ENCODE peak calls at places on chromosomes 2 and 18, in ten cellular contexts. One of them, this sample, is unnamed.

GRCh38 chr2:88683160-88684021 is 8.1 kb upstream of the RPIA start:
- DNase-seq in upper lobe of right lung: no peak
- DNase-seq in germinal center: no peak
- DNase-seq in smooth muscle cell of the brain vasculature: no peak
- DNase-seq in nucleus accumbens: no peak
- DNase-seq in HFFc6: no peak
- DNase-seq in bronchial epithelial cell: no peak
- DNase-seq in left ventricle myocardium inferior: no peak
- DNase-seq in neuronal stem cell: peak
- DNase-seq in activated effector memory CD4-positive, alpha-beta T cell treated with Interleukin-2 at 50 U/mL for 16 hours: no peak
- DNase-seq in this sample: no peak

GRCh38 chr18:69580107-69580506 is 179.4 kb downstream of the DOK6 start:
- DNase-seq in neuronal stem cell: no peak
- DNase-seq in activated effector memory CD4-positive, alpha-beta T cell treated with Interleukin-2 at 50 U/mL for 16 hours: no peak
- DNase-seq in germinal center: no peak
- DNase-seq in nucleus accumbens: no peak
- DNase-seq in upper lobe of right lung: no peak
- DNase-seq in HFFc6: no peak
- DNase-seq in left ventricle myocardium inferior: no peak
- DNase-seq in bronchial epithelial cell: no peak
- DNase-seq in smooth muscle cell of the brain vasculature: no peak
- DNase-seq in this sample: no peak

GRCh38 chr2:120438301-120439066 is 92.5 kb downstream of the INHBB start:
- DNase-seq in bronchial epithelial cell: no peak
- DNase-seq in activated effector memory CD4-positive, alpha-beta T cell treated with Interleukin-2 at 50 U/mL for 16 hours: no peak
- DNase-seq in smooth muscle cell of the brain vasculature: no peak
- DNase-seq in HFFc6: no peak
- DNase-seq in germinal center: no peak
- DNase-seq in left ventricle myocardium inferior: no peak
- DNase-seq in nucleus accumbens: no peak
- DNase-seq in upper lobe of right lung: no peak
- DNase-seq in neuronal stem cell: no peak
- DNase-seq in this sample: no peak

GRCh38 chr2:38540580-38541290 is 62.0 kb downstream of the HNRNPLL start:
- DNase-seq in activated effector memory CD4-positive, alpha-beta T cell treated with Interleukin-2 at 50 U/mL for 16 hours: no peak
- DNase-seq in nucleus accumbens: no peak
- DNase-seq in neuronal stem cell: no peak
- DNase-seq in left ventricle myocardium inferior: no peak
- DNase-seq in upper lobe of right lung: no peak
- DNase-seq in smooth muscle cell of the brain vasculature: no peak
- DNase-seq in HFFc6: no peak
- DNase-seq in bronchial epithelial cell: no peak
- DNase-seq in germinal center: no peak
- DNase-seq in this sample: no peak

GRCh38 chr18:48452863-48453323 is 43.7 kb upstream of the ZBTB7C start:
- DNase-seq in HFFc6: no peak
- DNase-seq in upper lobe of right lung: no peak
- DNase-seq in left ventricle myocardium inferior: no peak
- DNase-seq in smooth muscle cell of the brain vasculature: no peak
- DNase-seq in germinal center: no peak
- DNase-seq in neuronal stem cell: no peak
- DNase-seq in nucleus accumbens: no peak
- DNase-seq in activated effector memory CD4-positive, alpha-beta T cell treated with Interleukin-2 at 50 U/mL for 16 hours: no peak
- DNase-seq in bronchial epithelial cell: peak
- DNase-seq in this sample: no peak

GRCh38 chr2:38417745-38418689 is 40.9 kb upstream of the ATL2 start:
- DNase-seq in germinal center: no peak
- DNase-seq in left ventricle myocardium inferior: no peak
- DNase-seq in upper lobe of right lung: no peak
- DNase-seq in neuronal stem cell: no peak
- DNase-seq in nucleus accumbens: no peak
- DNase-seq in smooth muscle cell of the brain vasculature: no peak
- DNase-seq in HFFc6: no peak
- DNase-seq in bronchial epithelial cell: peak
- DNase-seq in activated effector memory CD4-positive, alpha-beta T cell treated with Interleukin-2 at 50 U/mL for 16 hours: no peak
- DNase-seq in this sample: no peak

GRCh38 chr2:100990166-100990565 is 11.9 kb upstream of the RPL31 start:
- DNase-seq in upper lobe of right lung: no peak
- DNase-seq in neuronal stem cell: no peak
- DNase-seq in nucleus accumbens: no peak
- DNase-seq in left ventricle myocardium inferior: no peak
- DNase-seq in bronchial epithelial cell: no peak
- DNase-seq in germinal center: no peak
- DNase-seq in smooth muscle cell of the brain vasculature: no peak
- DNase-seq in HFFc6: no peak
- DNase-seq in activated effector memory CD4-positive, alpha-beta T cell treated with Interleukin-2 at 50 U/mL for 16 hours: no peak
- DNase-seq in this sample: no peak

GRCh38 chr2:28025116-28025515 is 134.6 kb downstream of the BABAM2 start:
- DNase-seq in bronchial epithelial cell: no peak
- DNase-seq in upper lobe of right lung: no peak
- DNase-seq in neuronal stem cell: no peak
- DNase-seq in activated effector memory CD4-positive, alpha-beta T cell treated with Interleukin-2 at 50 U/mL for 16 hours: no peak
- DNase-seq in nucleus accumbens: no peak
- DNase-seq in HFFc6: no peak
- DNase-seq in left ventricle myocardium inferior: no peak
- DNase-seq in germinal center: no peak
- DNase-seq in smooth muscle cell of the brain vasculature: no peak
- DNase-seq in this sample: no peak

GRCh38 chr2:85750509-85751299 is 3.1 kb upstream of the ATOH8 start:
- DNase-seq in upper lobe of right lung: peak
- DNase-seq in left ventricle myocardium inferior: peak
- DNase-seq in HFFc6: peak
- DNase-seq in bronchial epithelial cell: peak
- DNase-seq in activated effector memory CD4-positive, alpha-beta T cell treated with Interleukin-2 at 50 U/mL for 16 hours: no peak
- DNase-seq in nucleus accumbens: peak
- DNase-seq in smooth muscle cell of the brain vasculature: no peak
- DNase-seq in germinal center: peak
- DNase-seq in neuronal stem cell: peak
- DNase-seq in this sample: peak

GRCh38 chr2:159736048-159736447 is 23.7 kb downstream of the MARCHF7 start:
- DNase-seq in germinal center: no peak
- DNase-seq in neuronal stem cell: no peak
- DNase-seq in bronchial epithelial cell: peak
- DNase-seq in nucleus accumbens: no peak
- DNase-seq in activated effector memory CD4-positive, alpha-beta T cell treated with Interleukin-2 at 50 U/mL for 16 hours: no peak
- DNase-seq in smooth muscle cell of the brain vasculature: no peak
- DNase-seq in upper lobe of right lung: no peak
- DNase-seq in HFFc6: peak
- DNase-seq in left ventricle myocardium inferior: no peak
- DNase-seq in this sample: no peak

GRCh38 chr2:209901187-209901586 is 101.3 kb upstream of the RPE start:
- DNase-seq in left ventricle myocardium inferior: no peak
- DNase-seq in smooth muscle cell of the brain vasculature: no peak
- DNase-seq in bronchial epithelial cell: no peak
- DNase-seq in germinal center: no peak
- DNase-seq in neuronal stem cell: no peak
- DNase-seq in upper lobe of right lung: no peak
- DNase-seq in HFFc6: no peak
- DNase-seq in nucleus accumbens: no peak
- DNase-seq in activated effector memory CD4-positive, alpha-beta T cell treated with Interleukin-2 at 50 U/mL for 16 hours: no peak
- DNase-seq in this sample: no peak

GRCh38 chr18:32893915-32894314 is 121.1 kb upstream of the KLHL14 start:
- DNase-seq in HFFc6: no peak
- DNase-seq in neuronal stem cell: no peak
- DNase-seq in nucleus accumbens: no peak
- DNase-seq in bronchial epithelial cell: no peak
- DNase-seq in left ventricle myocardium inferior: no peak
- DNase-seq in activated effector memory CD4-positive, alpha-beta T cell treated with Interleukin-2 at 50 U/mL for 16 hours: no peak
- DNase-seq in smooth muscle cell of the brain vasculature: no peak
- DNase-seq in upper lobe of right lung: no peak
- DNase-seq in germinal center: no peak
- DNase-seq in this sample: no peak

GRCh38 chr2:196275646-196276352 is 104.4 kb upstream of the STK17B start:
- DNase-seq in smooth muscle cell of the brain vasculature: no peak
- DNase-seq in HFFc6: peak
- DNase-seq in upper lobe of right lung: no peak
- DNase-seq in germinal center: peak
- DNase-seq in bronchial epithelial cell: no peak
- DNase-seq in nucleus accumbens: no peak
- DNase-seq in activated effector memory CD4-positive, alpha-beta T cell treated with Interleukin-2 at 50 U/mL for 16 hours: no peak
- DNase-seq in left ventricle myocardium inferior: no peak
- DNase-seq in neuronal stem cell: no peak
- DNase-seq in this sample: no peak

GRCh38 chr2:84904717-84905174 is 710 bp upstream of the TMSB10 start:
- DNase-seq in upper lobe of right lung: peak
- DNase-seq in activated effector memory CD4-positive, alpha-beta T cell treated with Interleukin-2 at 50 U/mL for 16 hours: no peak
- DNase-seq in HFFc6: no peak
- DNase-seq in neuronal stem cell: no peak
- DNase-seq in left ventricle myocardium inferior: peak
- DNase-seq in nucleus accumbens: peak
- DNase-seq in bronchial epithelial cell: peak
- DNase-seq in germinal center: no peak
- DNase-seq in smooth muscle cell of the brain vasculature: no peak
- DNase-seq in this sample: peak

GRCh38 chr2:135561925-135562324 is 30.6 kb downstream of the R3HDM1 start:
- DNase-seq in smooth muscle cell of the brain vasculature: no peak
- DNase-seq in HFFc6: no peak
- DNase-seq in bronchial epithelial cell: no peak
- DNase-seq in nucleus accumbens: no peak
- DNase-seq in upper lobe of right lung: no peak
- DNase-seq in activated effector memory CD4-positive, alpha-beta T cell treated with Interleukin-2 at 50 U/mL for 16 hours: no peak
- DNase-seq in left ventricle myocardium inferior: no peak
- DNase-seq in neuronal stem cell: no peak
- DNase-seq in germinal center: no peak
- DNase-seq in this sample: no peak

GRCh38 chr2:191385416-191386160 is 140.4 kb downstream of the MYO1B start:
- DNase-seq in germinal center: no peak
- DNase-seq in activated effector memory CD4-positive, alpha-beta T cell treated with Interleukin-2 at 50 U/mL for 16 hours: no peak
- DNase-seq in smooth muscle cell of the brain vasculature: no peak
- DNase-seq in upper lobe of right lung: no peak
- DNase-seq in nucleus accumbens: no peak
- DNase-seq in neuronal stem cell: no peak
- DNase-seq in bronchial epithelial cell: peak
- DNase-seq in HFFc6: no peak
- DNase-seq in left ventricle myocardium inferior: no peak
- DNase-seq in this sample: no peak

GRCh38 chr2:41910126-41910525 is 137.7 kb upstream of the PKDCC start:
- DNase-seq in upper lobe of right lung: no peak
- DNase-seq in bronchial epithelial cell: peak
- DNase-seq in activated effector memory CD4-positive, alpha-beta T cell treated with Interleukin-2 at 50 U/mL for 16 hours: no peak
- DNase-seq in neuronal stem cell: no peak
- DNase-seq in HFFc6: peak
- DNase-seq in nucleus accumbens: no peak
- DNase-seq in germinal center: no peak
- DNase-seq in left ventricle myocardium inferior: no peak
- DNase-seq in smooth muscle cell of the brain vasculature: no peak
- DNase-seq in this sample: no peak

GRCh38 chr2:127753374-127753773 is 52.1 kb downstream of the SFT2D3 start:
- DNase-seq in neuronal stem cell: no peak
- DNase-seq in activated effector memory CD4-positive, alpha-beta T cell treated with Interleukin-2 at 50 U/mL for 16 hours: no peak
- DNase-seq in HFFc6: no peak
- DNase-seq in germinal center: no peak
- DNase-seq in smooth muscle cell of the brain vasculature: no peak
- DNase-seq in nucleus accumbens: no peak
- DNase-seq in upper lobe of right lung: no peak
- DNase-seq in left ventricle myocardium inferior: no peak
- DNase-seq in bronchial epithelial cell: no peak
- DNase-seq in this sample: no peak

GRCh38 chr18:901769-902168 is 2.9 kb upstream of the ADCYAP1 start:
- DNase-seq in germinal center: no peak
- DNase-seq in left ventricle myocardium inferior: no peak
- DNase-seq in neuronal stem cell: no peak
- DNase-seq in upper lobe of right lung: no peak
- DNase-seq in smooth muscle cell of the brain vasculature: no peak
- DNase-seq in nucleus accumbens: no peak
- DNase-seq in bronchial epithelial cell: no peak
- DNase-seq in activated effector memory CD4-positive, alpha-beta T cell treated with Interleukin-2 at 50 U/mL for 16 hours: no peak
- DNase-seq in HFFc6: no peak
- DNase-seq in this sample: no peak

GRCh38 chr2:47087051-47087450 is 68.1 kb downstream of the STPG4 start:
- DNase-seq in HFFc6: no peak
- DNase-seq in neuronal stem cell: no peak
- DNase-seq in smooth muscle cell of the brain vasculature: no peak
- DNase-seq in bronchial epithelial cell: no peak
- DNase-seq in left ventricle myocardium inferior: no peak
- DNase-seq in activated effector memory CD4-positive, alpha-beta T cell treated with Interleukin-2 at 50 U/mL for 16 hours: no peak
- DNase-seq in germinal center: no peak
- DNase-seq in upper lobe of right lung: no peak
- DNase-seq in nucleus accumbens: no peak
- DNase-seq in this sample: no peak

GRCh38 chr2:189633392-189633811 is 27.9 kb upstream of the ASNSD1 start:
- DNase-seq in smooth muscle cell of the brain vasculature: no peak
- DNase-seq in activated effector memory CD4-positive, alpha-beta T cell treated with Interleukin-2 at 50 U/mL for 16 hours: no peak
- DNase-seq in left ventricle myocardium inferior: no peak
- DNase-seq in neuronal stem cell: no peak
- DNase-seq in HFFc6: no peak
- DNase-seq in bronchial epithelial cell: no peak
- DNase-seq in nucleus accumbens: no peak
- DNase-seq in germinal center: no peak
- DNase-seq in upper lobe of right lung: no peak
- DNase-seq in this sample: no peak

GRCh38 chr18:79479114-79479760 is 83.5 kb downstream of the NFATC1 start:
- DNase-seq in bronchial epithelial cell: no peak
- DNase-seq in germinal center: no peak
- DNase-seq in activated effector memory CD4-positive, alpha-beta T cell treated with Interleukin-2 at 50 U/mL for 16 hours: no peak
- DNase-seq in neuronal stem cell: no peak
- DNase-seq in upper lobe of right lung: no peak
- DNase-seq in smooth muscle cell of the brain vasculature: no peak
- DNase-seq in HFFc6: no peak
- DNase-seq in left ventricle myocardium inferior: no peak
- DNase-seq in nucleus accumbens: no peak
- DNase-seq in this sample: no peak

GRCh38 chr2:120442923-120443571 is 97.1 kb downstream of the INHBB start:
- DNase-seq in activated effector memory CD4-positive, alpha-beta T cell treated with Interleukin-2 at 50 U/mL for 16 hours: no peak
- DNase-seq in neuronal stem cell: peak
- DNase-seq in bronchial epithelial cell: peak
- DNase-seq in smooth muscle cell of the brain vasculature: no peak
- DNase-seq in left ventricle myocardium inferior: peak
- DNase-seq in HFFc6: no peak
- DNase-seq in upper lobe of right lung: peak
- DNase-seq in nucleus accumbens: no peak
- DNase-seq in germinal center: peak
- DNase-seq in this sample: no peak

This sample was measured in gastrocnemius medialis.